ENCODE peak calls at places on chromosomes 3 and 15, in seven cellular contexts. Q, T, W, K, J, N and C are unnamed samples. For H3K4me1, the result is how much of the 10 kb centered on the place peaks cover.

GRCh38 chr3:66816110-66816761 is 181.9 kb upstream of the KBTBD8 start:
- DNase-seq in N (peak), K (no peak), W (no peak), J (peak), Q (no peak), T (peak), C (no peak)

GRCh38 chr3:106913111-106913698 is 464.0 kb upstream of the CCDC54 start:
- DNase-seq in N (no peak), K (no peak), J (peak), Q (no peak), W (no peak), T (no peak), C (no peak)

GRCh38 chr15:74050127-74050526 is 32.2 kb downstream of the GOLGA6A start:
- DNase-seq in N (no peak), T (no peak), J (no peak), K (no peak), W (no peak), Q (no peak), C (no peak)

GRCh38 chr3:62607287-62608029 is 234.1 kb upstream of the FEZF2 start:
- DNase-seq in W (peak), Q (no peak), J (peak), K (no peak), T (no peak), N (no peak), C (peak)

GRCh38 chr3:49276475-49277356 is at the start of gene C3orf62:
- DNase-seq in W (peak), Q (peak), N (peak), T (no peak), K (peak), J (peak), C (peak)

GRCh38 chr15:68053701-68053996 is 466 bp upstream of the PIAS1 start:
- DNase-seq in K (no peak), T (no peak), W (no peak), J (no peak), N (no peak), Q (no peak), C (no peak)

GRCh38 chr3:191484461-191484860 is 23.5 kb downstream of the PYDC2 start:
- DNase-seq in N (no peak), Q (no peak), T (no peak), J (no peak), W (no peak), K (no peak), C (no peak)

GRCh38 chr3:61422945-61423740 is 138.2 kb upstream of the PTPRG start:
- DNase-seq in W (no peak), T (no peak), K (no peak), N (no peak), Q (no peak), J (no peak), C (no peak)

GRCh38 chr3:52820741-52821140 is 9.7 kb downstream of the ITIH4 start:
- DNase-seq in K (no peak), N (no peak), J (peak), W (no peak), Q (no peak), T (peak), C (no peak)

GRCh38 chr3:129745253-129745652 is 138.8 kb upstream of the PLXND1 start:
- DNase-seq in N (no peak), T (no peak), K (peak), W (no peak), Q (no peak), J (peak), C (no peak)

GRCh38 chr15:74257105-74257504 is 21.0 kb downstream of the CCDC33 start:
- DNase-seq in N (no peak), J (no peak), T (no peak), W (no peak), Q (no peak), K (no peak), C (no peak)

GRCh38 chr3:10395671-10396070 is 74.8 kb upstream of the SEC13 start:
- DNase-seq in J (no peak), N (peak), K (no peak), Q (peak), T (peak), W (no peak), C (no peak)

GRCh38 chr3:129996073-129996472 is 21.6 kb downstream of the TRH start:
- DNase-seq in Q (no peak), K (no peak), N (no peak), J (no peak), W (no peak), T (no peak), C (peak)

GRCh38 chr15:39151545-39151944 is 429.3 kb upstream of the THBS1 start:
- DNase-seq in K (no peak), T (no peak), N (no peak), W (no peak), Q (no peak), J (no peak), C (no peak)

GRCh38 chr3:106119691-106120090 is 250.9 kb upstream of the CBLB start:
- DNase-seq in N (no peak), T (no peak), Q (no peak), W (no peak), J (peak), K (no peak), C (no peak)

GRCh38 chr3:172063456-172064432 is 24.4 kb downstream of the FNDC3B start:
- DNase-seq in Q (no peak), K (no peak), W (no peak), N (no peak), J (no peak), T (no peak), C (no peak)
- H3K4me1 ChIP-seq in Q (under half), K (under half), W (half or more), N (under half), J (under half), T (half or more), C (half or more)

GRCh38 chr3:134473868-134474546 is 11.8 kb downstream of the ANAPC13 start:
- DNase-seq in T (peak), Q (peak), N (peak), W (no peak), K (peak), J (peak), C (no peak)
- H3K4me1 ChIP-seq in T (under half), Q (under half), N (under half), W (under half), K (under half), J (under half), C (under half)

DNA sequence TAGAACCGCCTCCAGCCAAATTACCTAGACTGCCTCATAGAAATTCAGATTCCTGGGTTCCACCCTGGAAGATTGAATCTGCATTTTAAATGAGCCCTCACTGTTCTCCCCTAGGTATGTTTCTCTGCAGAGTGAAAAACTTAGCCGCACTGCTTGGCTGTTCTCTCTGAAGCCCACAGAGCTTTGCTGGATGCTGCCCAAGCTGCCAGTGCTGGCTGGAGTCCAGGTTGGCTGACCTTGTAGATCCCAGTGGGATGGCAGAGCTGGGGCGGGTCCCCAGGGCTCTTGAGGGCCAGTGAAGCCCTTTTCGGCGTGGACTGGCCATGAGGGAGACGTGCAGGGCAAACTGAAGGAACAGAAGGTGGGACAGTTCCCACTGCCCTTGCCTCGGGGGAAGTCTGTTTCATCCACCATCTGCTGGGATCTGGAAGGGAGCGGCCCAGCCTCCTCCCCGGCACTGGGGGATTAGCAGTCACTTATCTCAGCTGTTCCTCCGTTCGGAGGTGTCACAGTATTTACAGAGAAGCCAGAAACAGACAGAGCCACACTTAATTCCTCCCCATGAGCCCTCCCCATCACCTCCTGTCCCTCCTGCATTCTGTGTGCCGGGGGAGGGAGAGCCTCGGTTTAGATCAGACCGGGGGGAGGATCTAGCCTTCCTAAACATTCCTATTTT is 3.9 kb upstream of the ACTC1 start:
- DNase-seq in K (peak), Q (no peak), W (no peak), J (no peak), N (no peak), T (no peak), C (no peak)
- H3K4me1 ChIP-seq in K (under half), Q (under half), W (under half), J (under half), N (under half), T (under half), C (under half)

GRCh38 chr3:122564155-122564912 is at the start of the genes DTX3L and PARP9:
- DNase-seq in J (peak), T (peak), N (peak), W (peak), Q (peak), K (peak), C (peak)
- H3K4me1 ChIP-seq in J (under half), T (under half), N (half or more), W (half or more), Q (half or more), K (under half), C (under half)

DNA sequence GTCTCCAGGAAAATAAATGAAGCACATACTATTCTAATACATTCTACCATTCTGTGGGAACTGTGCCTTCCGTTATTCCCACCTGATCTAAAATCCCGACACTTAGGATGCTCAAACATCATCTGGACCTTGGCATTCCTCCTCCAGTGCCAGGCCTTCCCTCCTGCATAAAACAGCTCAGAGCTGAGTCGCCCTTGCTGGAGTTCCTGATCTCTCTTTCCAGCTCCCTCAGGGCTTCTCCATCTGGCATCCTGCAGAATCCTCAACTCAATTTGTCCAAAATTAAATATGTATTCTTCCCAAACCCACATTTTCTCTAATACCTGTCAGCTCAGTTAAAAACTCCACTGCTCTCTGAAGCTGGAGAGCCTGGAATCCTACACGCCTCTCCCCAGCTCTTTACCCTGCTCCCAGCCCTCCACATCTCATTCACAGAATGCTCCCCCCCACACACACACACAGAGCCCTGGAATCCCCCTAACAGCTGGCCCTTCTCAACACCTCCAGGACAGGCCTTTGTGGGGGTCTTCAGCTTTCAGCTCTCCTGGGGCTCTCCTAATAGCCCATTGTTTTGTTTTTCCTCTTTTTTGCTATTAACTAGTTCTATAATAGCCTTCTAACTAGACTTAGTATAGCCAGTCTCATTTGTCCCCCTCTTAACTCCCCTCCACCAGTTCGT is 78.5 kb downstream of the HMG20A start:
- DNase-seq in N (no peak), Q (no peak), T (no peak), J (peak), K (no peak), W (no peak), C (no peak)
- H3K4me1 ChIP-seq in N (under half), Q (under half), T (under half), J (under half), K (under half), W (under half), C (under half)

DNA sequence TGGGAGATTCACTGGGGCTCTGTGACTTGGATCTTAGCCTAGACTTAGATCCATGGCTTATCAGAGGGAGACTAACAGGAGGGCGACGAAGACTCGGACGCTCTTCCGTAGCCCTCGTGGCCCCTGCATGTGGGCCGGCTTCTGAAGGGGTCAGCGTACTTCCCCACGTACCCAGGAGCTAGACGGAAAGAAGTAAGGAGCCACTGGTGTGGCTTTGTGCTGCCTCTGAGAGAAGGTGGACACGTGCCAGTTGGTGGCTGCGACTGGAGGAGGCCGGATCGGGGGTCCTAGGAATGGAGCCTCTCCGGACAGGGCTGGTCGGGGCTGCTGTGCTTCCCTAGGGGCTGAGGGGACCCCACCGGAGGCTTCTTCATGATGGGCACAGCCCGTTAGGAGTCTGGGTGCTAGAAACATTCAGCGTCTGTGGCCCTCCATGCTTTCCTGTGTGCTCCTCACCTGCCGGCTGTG is 1.0 kb downstream of the NRROS start:
- DNase-seq in K (no peak), J (no peak), Q (no peak), W (no peak), N (no peak), T (no peak), C (peak)
- H3K4me1 ChIP-seq in K (under half), J (under half), Q (half or more), W (under half), N (half or more), T (half or more), C (under half)

GRCh38 chr3:125150525-125151436 is 61.8 kb downstream of the SLC12A8 start:
- DNase-seq in Q (peak), K (no peak), T (peak), W (peak), J (peak), N (peak), C (no peak)

GRCh38 chr3:125151437-125151806 is 61.1 kb downstream of the SLC12A8 start:
- DNase-seq in K (no peak), W (no peak), J (no peak), Q (no peak), T (no peak), N (no peak), C (no peak)

GRCh38 chr3:125149462-125149861 is 63.1 kb downstream of the SLC12A8 start:
- DNase-seq in N (no peak), T (no peak), K (no peak), Q (no peak), W (no peak), J (no peak), C (no peak)

GRCh38 chr3:125154110-125154509 is 58.4 kb downstream of the SLC12A8 start:
- DNase-seq in N (no peak), K (no peak), T (no peak), W (no peak), Q (no peak), J (no peak), C (no peak)

GRCh38 chr3:125151916-125152315 is 60.6 kb downstream of the SLC12A8 start:
- DNase-seq in K (no peak), T (no peak), Q (no peak), N (no peak), J (peak), W (no peak), C (no peak)
- H3K4me1 ChIP-seq in K (under half), T (under half), Q (under half), N (under half), J (under half), W (under half), C (under half)

GRCh38 chr3:159786489-159787181 is 202.0 kb upstream of the IL12A start:
- DNase-seq in K (no peak), T (no peak), Q (no peak), W (no peak), N (no peak), J (no peak), C (no peak)

GRCh38 chr3:159788987-159789386 is 199.6 kb upstream of the IL12A start:
- DNase-seq in T (no peak), N (no peak), W (no peak), J (no peak), Q (no peak), K (no peak), C (no peak)

GRCh38 chr3:159788291-159788690 is 200.3 kb upstream of the IL12A start:
- DNase-seq in J (no peak), K (no peak), N (no peak), W (no peak), Q (no peak), T (no peak), C (no peak)

GRCh38 chr3:159787794-159788205 is 200.8 kb upstream of the IL12A start:
- DNase-seq in W (no peak), T (no peak), N (no peak), J (peak), K (no peak), Q (no peak), C (no peak)

DNA sequence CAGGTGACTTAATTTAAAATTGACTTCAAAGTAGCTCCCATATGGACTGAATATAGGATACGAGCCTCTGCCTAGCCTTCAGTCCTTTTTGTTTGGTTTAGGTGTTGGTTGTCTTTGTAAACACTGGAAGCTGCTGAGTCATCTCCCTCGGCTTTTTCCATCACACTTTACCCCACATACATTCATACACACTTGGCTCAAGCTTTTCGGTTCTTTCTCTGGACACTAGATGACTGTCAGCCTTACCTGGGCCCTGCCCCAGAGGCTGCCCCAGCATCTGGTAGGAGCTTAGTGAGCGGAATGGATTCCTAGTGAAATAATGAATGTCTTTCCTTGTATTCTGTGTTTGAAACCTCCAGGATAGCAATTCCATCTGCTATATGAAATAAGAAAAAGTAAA is 201.4 kb upstream of the IL12A start:
- DNase-seq in N (no peak), K (no peak), T (no peak), J (peak), Q (no peak), W (no peak), C (no peak)
- H3K4me1 ChIP-seq in N (under half), K (under half), T (under half), J (under half), Q (under half), W (under half), C (under half)

DNA sequence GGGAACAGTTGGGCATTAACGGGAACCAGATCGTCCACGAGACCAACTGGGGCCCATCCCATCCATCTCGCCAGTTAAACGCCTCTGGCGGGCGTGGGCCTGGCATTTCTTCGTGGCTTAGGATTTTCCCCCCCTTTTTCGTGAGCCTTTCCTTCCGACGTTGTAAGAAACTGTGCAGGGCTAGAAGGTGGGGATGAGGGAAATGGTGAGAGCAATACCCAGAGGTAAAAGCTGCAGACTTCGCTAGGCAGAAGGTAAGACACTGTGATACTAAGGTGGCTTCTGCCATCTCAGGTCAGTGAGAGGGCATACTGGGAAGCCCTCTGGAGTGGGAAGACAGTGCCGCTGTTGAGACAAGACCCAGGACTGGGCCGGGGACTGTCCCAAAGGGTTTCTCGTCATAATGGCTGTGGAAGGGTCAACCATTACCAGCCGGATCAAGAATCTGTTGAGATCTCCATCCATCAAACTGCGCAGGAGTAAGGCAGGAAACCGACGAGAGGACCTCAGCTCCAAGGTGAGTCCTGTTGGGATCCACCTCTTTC is 661 bp downstream of the MAPKBP1 start:
- DNase-seq in J (no peak), K (no peak), T (peak), N (peak), Q (no peak), W (no peak), C (no peak)
- H3K4me1 ChIP-seq in J (under half), K (under half), T (half or more), N (under half), Q (half or more), W (under half), C (under half)

GRCh38 chr3:172102883-172103310 is 63.5 kb downstream of the FNDC3B start:
- DNase-seq in N (no peak), T (no peak), J (no peak), K (no peak), W (no peak), Q (no peak), C (no peak)

GRCh38 chr3:172101107-172101506 is 61.7 kb downstream of the FNDC3B start:
- DNase-seq in J (no peak), W (no peak), K (no peak), T (peak), N (peak), Q (no peak), C (no peak)

GRCh38 chr3:172103724-172104123 is 64.3 kb downstream of the FNDC3B start:
- DNase-seq in N (no peak), W (no peak), Q (no peak), T (peak), K (no peak), J (peak), C (no peak)

GRCh38 chr3:172100482-172100881 is 61.1 kb downstream of the FNDC3B start:
- DNase-seq in K (no peak), N (no peak), Q (no peak), J (no peak), T (peak), W (no peak), C (no peak)

GRCh38 chr3:172102123-172102882 is 62.9 kb downstream of the FNDC3B start:
- DNase-seq in Q (peak), N (peak), T (peak), W (no peak), K (no peak), J (no peak), C (no peak)
- H3K4me1 ChIP-seq in Q (half or more), N (half or more), T (half or more), W (half or more), K (under half), J (under half), C (half or more)